ENCODE peak calls at places on chromosomes 7 and 10, in five cellular contexts. Q is amniotic stem cell, X is Panc1, M is EH, N is endodermal cell. A is an unnamed sample.

GRCh38 chr7:128402346-128402745 is 7.4 kb downstream of the IMPDH1 start:
- DNase-seq in Q (no peak), X (no peak), M (no peak), N (no peak), A (no peak)

GRCh38 chr7:87797798-87798403 is 78.3 kb downstream of the SLC25A40 start:
- DNase-seq in Q (peak), X (peak), M (peak), N (no peak), A (peak)

GRCh38 chr10:106560925-106561640 is 603.4 kb downstream of the SORCS1 start:
- DNase-seq in Q (peak), X (no peak), M (peak), N (no peak), A (peak)

GRCh38 chr10:57638411-57638810 is 629.3 kb downstream of the IPMK start:
- DNase-seq in Q (no peak), X (no peak), M (no peak), N (no peak), A (no peak)

GRCh38 chr7:124308384-124308783 is 275.5 kb upstream of the TMEM229A start:
- DNase-seq in Q (no peak), X (no peak), M (no peak), N (no peak), A (no peak)

GRCh38 chr10:79417266-79417665 is 28.2 kb downstream of the ZCCHC24 start:
- DNase-seq in Q (no peak), X (no peak), M (no peak), N (no peak), A (no peak)

GRCh38 chr7:74544706-74545469 is 91.2 kb downstream of the GTF2IRD1 start:
- DNase-seq in Q (no peak), X (peak), M (peak), N (peak), A (peak)

GRCh38 chr10:62451606-62451965 is 77.4 kb downstream of the ZNF365 start:
- DNase-seq in Q (no peak), X (no peak), M (peak), N (no peak), A (no peak)

GRCh38 chr7:68279827-68280400 is 1283.3 kb downstream of the TYW1 start:
- DNase-seq in Q (no peak), X (no peak), M (no peak), N (peak), A (no peak)

GRCh38 chr7:141073641-141074161 is at the start of gene TMEM178B:
- DNase-seq in Q (no peak), X (no peak), M (no peak), N (peak), A (no peak)

GRCh38 chr7:33750177-33750576 is 155.2 kb upstream of the BMPER start:
- DNase-seq in Q (no peak), X (no peak), M (peak), N (no peak), A (no peak)

GRCh38 chr7:27130540-27131389 is at the start of gene HOXA4:
- DNase-seq in Q (no peak), X (no peak), M (peak), N (peak), A (no peak)